ENCODE peak calls at places on chromosomes 16 and 17, in six cellular contexts. One of them, this sample, is unnamed.

GRCh38 chr16:47876494-47876893 is 279.3 kb downstream of the ABCC12 start:
- DNase-seq in GM23338: no peak
- DNase-seq in left ventricle myocardium inferior: no peak
- DNase-seq in HepG2: no peak
- DNase-seq in CD4-positive, alpha-beta T cell: no peak
- DNase-seq in cardiac muscle cell: no peak
- DNase-seq in this sample: no peak

GRCh38 chr17:57084361-57084801 is 665 bp upstream of the AKAP1 start:
- DNase-seq in GM23338: no peak
- DNase-seq in left ventricle myocardium inferior: no peak
- DNase-seq in HepG2: no peak
- DNase-seq in CD4-positive, alpha-beta T cell: no peak
- DNase-seq in cardiac muscle cell: no peak
- DNase-seq in this sample: no peak

GRCh38 chr17:66679631-66680517 is 155.0 kb upstream of the CACNG5 start:
- DNase-seq in GM23338: no peak
- DNase-seq in left ventricle myocardium inferior: no peak
- DNase-seq in HepG2: no peak
- DNase-seq in CD4-positive, alpha-beta T cell: no peak
- DNase-seq in cardiac muscle cell: no peak
- DNase-seq in this sample: no peak

GRCh38 chr17:78294776-78295175 is 63.3 kb downstream of the TMEM235 start:
- DNase-seq in GM23338: no peak
- DNase-seq in left ventricle myocardium inferior: no peak
- DNase-seq in HepG2: no peak
- DNase-seq in CD4-positive, alpha-beta T cell: no peak
- DNase-seq in cardiac muscle cell: peak; percentile 85
- DNase-seq in this sample: no peak

GRCh38 chr16:31710880-31711279 is 162.7 kb upstream of the ZNF267 start:
- DNase-seq in GM23338: no peak
- DNase-seq in left ventricle myocardium inferior: no peak
- DNase-seq in HepG2: no peak
- DNase-seq in CD4-positive, alpha-beta T cell: no peak
- DNase-seq in cardiac muscle cell: no peak
- DNase-seq in this sample: no peak

GRCh38 chr17:81194941-81195901 is 27.5 kb downstream of the CEP131 start:
- DNase-seq in GM23338: no peak
- DNase-seq in left ventricle myocardium inferior: peak; percentile 79
- DNase-seq in HepG2: no peak
- DNase-seq in CD4-positive, alpha-beta T cell: no peak
- DNase-seq in cardiac muscle cell: no peak
- DNase-seq in this sample: no peak

GRCh38 chr16:50136399-50136798 is 16.7 kb upstream of the TENT4B start:
- DNase-seq in GM23338: peak; percentile 30
- DNase-seq in left ventricle myocardium inferior: no peak
- DNase-seq in HepG2: no peak
- DNase-seq in CD4-positive, alpha-beta T cell: no peak
- DNase-seq in cardiac muscle cell: no peak
- DNase-seq in this sample: no peak

GRCh38 chr16:86519649-86520316 is 9.5 kb downstream of the FOXF1 start:
- DNase-seq in GM23338: peak; percentile 87
- DNase-seq in left ventricle myocardium inferior: peak; percentile 51
- DNase-seq in HepG2: peak; percentile 48
- DNase-seq in CD4-positive, alpha-beta T cell: peak; percentile 22
- DNase-seq in cardiac muscle cell: peak; percentile 59
- DNase-seq in this sample: no peak

GRCh38 chr16:12214509-12214908 is 238.0 kb downstream of the SNX29 start:
- DNase-seq in GM23338: peak; percentile 57
- DNase-seq in left ventricle myocardium inferior: no peak
- DNase-seq in HepG2: no peak
- DNase-seq in CD4-positive, alpha-beta T cell: no peak
- DNase-seq in cardiac muscle cell: no peak
- DNase-seq in this sample: no peak

GRCh38 chr17:33949100-33949499 is 306.0 kb upstream of the CCL2 start:
- DNase-seq in GM23338: peak; percentile 81
- DNase-seq in left ventricle myocardium inferior: no peak
- DNase-seq in HepG2: no peak
- DNase-seq in CD4-positive, alpha-beta T cell: no peak
- DNase-seq in cardiac muscle cell: no peak
- DNase-seq in this sample: peak; percentile 31

GRCh38 chr17:11031787-11032186 is 193.9 kb upstream of the PIRT start:
- DNase-seq in GM23338: peak; percentile 23
- DNase-seq in left ventricle myocardium inferior: no peak
- DNase-seq in HepG2: no peak
- DNase-seq in CD4-positive, alpha-beta T cell: no peak
- DNase-seq in cardiac muscle cell: no peak
- DNase-seq in this sample: no peak
- TF ChIP-seq CTCF in GM23338: no peak
- TF ChIP-seq CTCF in left ventricle myocardium inferior: no peak
- TF ChIP-seq CTCF in HepG2: no peak
- TF ChIP-seq CTCF in CD4-positive, alpha-beta T cell: no peak
- TF ChIP-seq CTCF in cardiac muscle cell: no peak
- TF ChIP-seq CTCF in this sample: peak; percentile 31

GRCh38 chr17:62678214-62678919 is 50.9 kb downstream of the MRC2 start:
- DNase-seq in GM23338: no peak
- DNase-seq in left ventricle myocardium inferior: no peak
- DNase-seq in HepG2: no peak
- DNase-seq in CD4-positive, alpha-beta T cell: no peak
- DNase-seq in cardiac muscle cell: no peak
- DNase-seq in this sample: no peak
- TF ChIP-seq CTCF in GM23338: no peak
- TF ChIP-seq CTCF in left ventricle myocardium inferior: no peak
- TF ChIP-seq CTCF in HepG2: no peak
- TF ChIP-seq CTCF in CD4-positive, alpha-beta T cell: no peak
- TF ChIP-seq CTCF in cardiac muscle cell: no peak
- TF ChIP-seq CTCF in this sample: no peak

GRCh38 chr17:75365009-75365930 is 40.2 kb downstream of the GRB2 start:
- DNase-seq in GM23338: no peak
- DNase-seq in left ventricle myocardium inferior: no peak
- DNase-seq in HepG2: no peak
- DNase-seq in CD4-positive, alpha-beta T cell: no peak
- DNase-seq in cardiac muscle cell: no peak
- DNase-seq in this sample: no peak
- TF ChIP-seq CTCF in GM23338: peak; percentile 15
- TF ChIP-seq CTCF in left ventricle myocardium inferior: no peak
- TF ChIP-seq CTCF in HepG2: peak; percentile 14
- TF ChIP-seq CTCF in CD4-positive, alpha-beta T cell: no peak
- TF ChIP-seq CTCF in cardiac muscle cell: no peak
- TF ChIP-seq CTCF in this sample: no peak

GRCh38 chr17:14332331-14332730 is 31.4 kb downstream of the HS3ST3B1 start:
- DNase-seq in GM23338: peak; percentile 77
- DNase-seq in left ventricle myocardium inferior: no peak
- DNase-seq in HepG2: no peak
- DNase-seq in CD4-positive, alpha-beta T cell: no peak
- DNase-seq in cardiac muscle cell: no peak
- DNase-seq in this sample: no peak
- TF ChIP-seq CTCF in GM23338: no peak
- TF ChIP-seq CTCF in left ventricle myocardium inferior: no peak
- TF ChIP-seq CTCF in HepG2: no peak
- TF ChIP-seq CTCF in CD4-positive, alpha-beta T cell: no peak
- TF ChIP-seq CTCF in cardiac muscle cell: no peak
- TF ChIP-seq CTCF in this sample: no peak

GRCh38 chr17:30345089-30345433 is 11.2 kb upstream of the TMIGD1 start:
- DNase-seq in GM23338: no peak
- DNase-seq in left ventricle myocardium inferior: no peak
- DNase-seq in HepG2: no peak
- DNase-seq in CD4-positive, alpha-beta T cell: no peak
- DNase-seq in cardiac muscle cell: no peak
- DNase-seq in this sample: no peak
- TF ChIP-seq CTCF in GM23338: no peak
- TF ChIP-seq CTCF in left ventricle myocardium inferior: no peak
- TF ChIP-seq CTCF in HepG2: no peak
- TF ChIP-seq CTCF in CD4-positive, alpha-beta T cell: no peak
- TF ChIP-seq CTCF in cardiac muscle cell: no peak
- TF ChIP-seq CTCF in this sample: no peak